ENCODE peak calls at places on chromosomes 12 and 14, in nine cellular contexts. T is bronchial epithelial cell, N is NB4, L is fibroblast of lung, I is tibial nerve, F is IMR-90, J is adrenal gland, R is lower leg skin, W is suprapubic skin. S is an unnamed sample.

GRCh38 chr14:75454963-75455546 is 27.2 kb downstream of the JDP2 start:
- DNase-seq in T (peak; percentile 29), N (peak; percentile 77), L (peak; percentile 55), I (peak; percentile 65), F (peak; percentile 76), J (peak; percentile 74), R (peak; percentile 92), W (peak; percentile 84), S (no peak)

GRCh38 chr14:89121961-89122675 is 294.9 kb downstream of the FOXN3 start:
- DNase-seq in T (no peak), N (no peak), L (no peak), I (no peak), F (no peak), J (no peak), R (no peak), W (no peak), S (no peak)

GRCh38 chr14:92774563-92774962 is 19.5 kb upstream of the GOLGA5 start:
- DNase-seq in T (no peak), N (no peak), L (no peak), I (no peak), F (no peak), J (no peak), R (no peak), W (no peak), S (no peak)

GRCh38 chr12:18799140-18799446 is 61.2 kb downstream of the CAPZA3 start:
- DNase-seq in T (no peak), N (no peak), L (peak; percentile 39), I (no peak), F (no peak), J (no peak), R (no peak), W (no peak), S (no peak)

GRCh38 chr12:58253663-58254062 is 312.3 kb downstream of the ATP23 start:
- DNase-seq in T (peak; percentile 90), N (no peak), L (no peak), I (no peak), F (no peak), J (no peak), R (no peak), W (no peak), S (no peak)

GRCh38 chr12:13094349-13094748 is 9.1 kb downstream of the GSG1 start:
- DNase-seq in T (peak; percentile 74), N (peak; percentile 86), L (peak; percentile 73), I (no peak), F (peak; percentile 70), J (no peak), R (no peak), W (no peak), S (no peak)

GRCh38 chr12:107645630-107646333 is 39.8 kb upstream of the PWP1 start:
- DNase-seq in T (no peak), N (no peak), L (peak; percentile 16), I (no peak), F (no peak), J (no peak), R (no peak), W (no peak), S (no peak)

GRCh38 chr14:44756577-44756976 is 205.2 kb downstream of the KLHL28 start:
- DNase-seq in T (no peak), N (no peak), L (peak; percentile 15), I (no peak), F (no peak), J (no peak), R (no peak), W (no peak), S (no peak)

GRCh38 chr12:52876371-52876770 is 27.6 kb upstream of the KRT78 start:
- DNase-seq in T (peak; percentile 95), N (no peak), L (no peak), I (no peak), F (no peak), J (peak; percentile 55), R (no peak), W (peak; percentile 79), S (no peak)

GRCh38 chr12:19885987-19886804 is 446.9 kb downstream of the AEBP2 start:
- DNase-seq in T (no peak), N (no peak), L (no peak), I (no peak), F (no peak), J (no peak), R (no peak), W (no peak), S (no peak)

GRCh38 chr14:56195727-56196126 is 77.5 kb downstream of the PELI2 start:
- DNase-seq in T (no peak), N (peak; percentile 25), L (peak; percentile 83), I (peak; percentile 39), F (peak; percentile 58), J (no peak), R (no peak), W (no peak), S (peak; percentile 85)

GRCh38 chr12:73731658-73732057 is 806.0 kb upstream of the ATXN7L3B start:
- DNase-seq in T (no peak), N (no peak), L (no peak), I (no peak), F (no peak), J (no peak), R (no peak), W (no peak), S (no peak)

GRCh38 chr12:80598004-80598606 is 109.3 kb upstream of the MYF6 start:
- DNase-seq in T (peak; percentile 78), N (no peak), L (peak; percentile 86), I (no peak), F (peak; percentile 83), J (peak; percentile 27), R (no peak), W (no peak), S (peak; percentile 32)

GRCh38 chr12:47824198-47824597 is 4.5 kb upstream of the HDAC7 start:
- DNase-seq in T (no peak), N (no peak), L (no peak), I (no peak), F (no peak), J (no peak), R (no peak), W (no peak), S (no peak)

DNA sequence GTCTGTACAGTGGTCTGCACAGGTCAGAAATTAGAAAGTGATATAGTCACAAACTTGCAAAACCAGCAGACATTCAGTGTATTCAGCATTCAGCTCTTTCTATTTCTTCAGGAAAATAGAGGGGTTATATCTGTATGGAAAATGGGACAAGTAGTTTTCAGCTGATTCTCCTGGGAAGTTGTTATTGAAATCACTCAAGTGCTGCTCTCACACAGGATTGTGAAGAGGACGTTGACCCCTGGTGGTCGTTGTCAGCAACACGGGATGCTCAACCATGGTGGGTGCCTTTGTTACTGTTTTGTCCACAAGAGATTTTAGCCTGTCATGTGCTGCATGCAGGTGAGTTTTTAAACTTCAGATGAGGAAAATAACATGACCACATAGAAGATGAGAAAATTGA is 981.8 kb downstream of the TMEM121 start:
- DNase-seq in T (no peak), N (no peak), L (no peak), I (no peak), F (no peak), J (no peak), R (no peak), W (no peak), S (no peak)
- TF ChIP-seq CTCF in T (no peak), N (no peak), L (no peak), I (no peak), F (no peak), J (no peak), R (no peak), W (no peak), S (no peak)

DNA sequence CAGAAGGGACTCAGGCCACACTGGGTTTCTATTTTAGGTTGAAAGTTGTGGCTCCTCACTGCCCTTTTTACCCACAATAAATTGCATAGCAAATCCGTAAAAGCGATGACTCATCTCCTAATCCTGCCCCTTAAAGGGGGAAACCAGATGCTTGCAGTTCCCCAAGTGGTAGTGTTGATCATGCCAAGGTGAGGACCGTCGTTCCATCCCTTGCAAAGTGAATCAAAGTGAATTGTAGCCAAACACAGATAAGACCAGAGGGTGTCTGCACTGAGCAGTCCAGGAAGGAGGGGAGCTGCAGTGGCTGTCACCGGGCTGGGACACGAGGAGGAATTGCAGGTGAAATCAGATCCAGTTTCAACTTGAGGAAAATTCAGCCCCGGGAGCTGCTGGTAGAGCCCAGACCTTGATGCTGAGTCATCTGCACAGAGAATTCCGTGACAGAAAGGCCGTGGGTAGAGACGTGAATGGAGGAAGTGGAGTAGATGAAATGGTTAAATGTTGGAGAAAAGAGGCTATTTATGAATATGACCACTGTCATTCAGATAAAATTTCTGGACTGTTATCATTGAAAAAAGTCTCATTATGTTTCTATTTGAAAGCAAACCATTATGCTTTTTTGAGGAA is 44.2 kb upstream of the MMP17 start:
- DNase-seq in T (peak; percentile 89), N (peak; percentile 81), L (peak; percentile 89), I (no peak), F (peak; percentile 86), J (peak; percentile 66), R (no peak), W (no peak), S (peak; percentile 83)
- H3K4me3 ChIP-seq in T (no peak overlapping the region), N (no peak overlapping the region), L (no peak overlapping the region), I (peak overlapping the region; percentile 4), F (peak overlapping the region; percentile 41), J (no peak overlapping the region), R (no peak overlapping the region), W (no peak overlapping the region), S (no peak overlapping the region)

GRCh38 chr14:101716956-101717662 is 44.4 kb upstream of the PPP2R5C start:
- DNase-seq in T (peak; percentile 21), N (no peak), L (peak; percentile 29), I (no peak), F (no peak), J (no peak), R (peak; percentile 52), W (no peak), S (no peak)
- TF ChIP-seq CTCF in T (no peak), N (no peak), L (no peak), I (no peak), F (no peak), J (no peak), R (no peak), W (no peak), S (no peak)

GRCh38 chr12:120834489-120835303 is 69.5 kb downstream of the SPPL3 start:
- DNase-seq in T (peak; percentile 47), N (no peak), L (no peak), I (no peak), F (no peak), J (no peak), R (no peak), W (no peak), S (no peak)
- H3K4me3 ChIP-seq in T (no peak overlapping the region), N (no peak overlapping the region), L (no peak overlapping the region), I (no peak overlapping the region), F (no peak overlapping the region), J (no peak overlapping the region), R (no peak overlapping the region), W (no peak overlapping the region), S (no peak overlapping the region)

GRCh38 chr14:104194016-104194415 is 55.6 kb downstream of the KIF26A start:
- DNase-seq in T (no peak), N (no peak), L (no peak), I (no peak), F (no peak), J (no peak), R (no peak), W (no peak), S (no peak)
- TF ChIP-seq CTCF in T (no peak), N (no peak), L (no peak), I (no peak), F (no peak), J (no peak), R (no peak), W (no peak), S (no peak)